ENCODE peak calls at places on chromosomes 2 and 18, in ten cellular contexts. E is neuronal stem cell; S is activated gamma-delta T cell treated with Interleukin-2 at 50 U/mL for 16 hours; F is stomach; D is left lobe of liver; Z is stimulated activated CD4-positive, alpha-beta T cell treated with anti-CD3 and anti-CD28 coated beads, Interleukin-4, amount 100 ng/mL, for 48 hours; P is neural progenitor cell; G is nephron progenitor cell; O is ELR; Y is NCI-H2029. C is an unnamed sample.

GRCh38 chr2:118668431-118669424 is 178.7 kb downstream of the EN1 start:
- DNase-seq in O (peak; percentile 93), F (no peak), D (no peak), Z (no peak), S (no peak), G (no peak), P (peak; percentile 24), Y (no peak), E (peak; percentile 36), C (no peak)

GRCh38 chr2:225735844-225736243 is 336.3 kb downstream of the NYAP2 start:
- DNase-seq in G (no peak), S (no peak), Y (no peak), Z (no peak), F (no peak), O (peak; percentile 89), P (no peak), D (no peak), E (no peak), C (no peak)

GRCh38 chr18:34077599-34077998 is 147.1 kb downstream of the NOL4 start:
- DNase-seq in Z (no peak), O (no peak), D (no peak), E (no peak), F (no peak), P (no peak), Y (no peak), S (no peak), G (no peak), C (no peak)

GRCh38 chr18:36350211-36350610 is 52.7 kb downstream of the FHOD3 start:
- DNase-seq in Y (no peak), P (no peak), Z (no peak), S (no peak), D (no peak), G (peak; percentile 44), E (no peak), O (no peak), F (no peak), C (no peak)

GRCh38 chr2:183179156-183179555 is 54.9 kb downstream of the NUP35 start:
- DNase-seq in P (no peak), Z (no peak), F (no peak), G (no peak), O (no peak), D (no peak), E (no peak), Y (no peak), S (no peak), C (no peak)

GRCh38 chr2:204473224-204473623 is 72.1 kb upstream of the PARD3B start:
- DNase-seq in S (no peak), O (no peak), Z (no peak), P (no peak), G (no peak), Y (no peak), E (no peak), F (no peak), D (no peak), C (no peak)

GRCh38 chr2:195118276-195118675 is 538.8 kb upstream of the SLC39A10 start:
- DNase-seq in D (no peak), Z (no peak), F (no peak), Y (no peak), S (no peak), E (no peak), O (no peak), P (no peak), G (no peak), C (no peak)

GRCh38 chr2:215293879-215294278 is 18.0 kb upstream of the ATIC start:
- DNase-seq in F (peak; percentile 45), Z (no peak), G (no peak), P (no peak), E (no peak), O (no peak), S (no peak), Y (no peak), D (no peak), C (no peak)

GRCh38 chr2:152363933-152364332 is 29.0 kb downstream of the FMNL2 start:
- DNase-seq in G (no peak), Z (no peak), F (no peak), S (no peak), O (no peak), P (no peak), Y (no peak), D (no peak), E (no peak), C (no peak)

GRCh38 chr2:144099746-144100438 is 420.0 kb downstream of the ZEB2 start:
- DNase-seq in Z (no peak), D (no peak), O (peak; percentile 97), S (no peak), F (no peak), G (no peak), E (no peak), Y (no peak), P (no peak), C (no peak)

GRCh38 chr2:48109491-48110204 is 203.3 kb upstream of the FBXO11 start:
- DNase-seq in P (no peak), Y (no peak), O (no peak), D (no peak), S (no peak), E (no peak), G (no peak), Z (no peak), F (no peak), C (no peak)

GRCh38 chr18:34787931-34788532 is 77.9 kb downstream of the DTNA start:
- DNase-seq in Z (no peak), P (peak; percentile 75), Y (peak; percentile 38), S (peak; percentile 22), F (peak; percentile 41), D (no peak), E (peak; percentile 58), G (peak; percentile 48), O (peak; percentile 69), C (no peak)

GRCh38 chr2:163370169-163370886 is 365.5 kb downstream of the FIGN start:
- DNase-seq in S (no peak), Y (no peak), O (peak; percentile 18), E (no peak), F (no peak), G (no peak), Z (no peak), P (no peak), D (no peak), C (no peak)

GRCh38 chr2:160168878-160169277 is 31.2 kb downstream of the ITGB6 start:
- DNase-seq in S (no peak), E (no peak), O (no peak), F (no peak), Z (no peak), P (no peak), D (no peak), Y (no peak), G (no peak), C (no peak)

GRCh38 chr2:218970916-218971315 is 11.4 kb downstream of the CDK5R2 start:
- DNase-seq in Y (no peak), P (no peak), O (no peak), F (no peak), D (no peak), G (no peak), E (no peak), Z (no peak), S (no peak), C (no peak)

GRCh38 chr2:241637233-241638062 is at the start of gene ATG4B:
- DNase-seq in G (peak; percentile 79), P (peak; percentile 95), S (peak; percentile 66), F (peak; percentile 88), D (peak; percentile 91), Y (peak; percentile 79), Z (peak; percentile 71), E (peak; percentile 85), O (peak; percentile 87), C (peak; percentile 88)

GRCh38 chr2:237254911-237255578 is 158.9 kb downstream of the COL6A3 start:
- DNase-seq in P (no peak), F (no peak), S (no peak), O (peak; percentile 87), D (no peak), G (no peak), Z (no peak), E (no peak), Y (no peak), C (no peak)

GRCh38 chr2:9984217-9984739 is 32.8 kb downstream of the GRHL1 start:
- DNase-seq in G (no peak), Z (no peak), P (peak; percentile 53), Y (peak; percentile 1), D (no peak), E (peak; percentile 40), S (peak; percentile 10), F (no peak), O (peak; percentile 63), C (peak; percentile 57)

GRCh38 chr2:163548970-163549369 is 186.8 kb downstream of the FIGN start:
- DNase-seq in S (no peak), Z (no peak), E (no peak), D (no peak), F (no peak), Y (no peak), G (no peak), O (no peak), P (no peak), C (no peak)

GRCh38 chr2:215983581-215984351 is 29.6 kb downstream of the MREG start:
- DNase-seq in Z (no peak), O (no peak), D (no peak), E (no peak), P (no peak), F (no peak), S (no peak), G (no peak), Y (no peak), C (no peak)

GRCh38 chr2:38214209-38214717 is 138.3 kb upstream of the CYP1B1 start:
- DNase-seq in O (no peak), G (peak; percentile 68), S (no peak), E (peak; percentile 14), D (no peak), F (no peak), Y (no peak), Z (no peak), P (peak; percentile 52), C (peak; percentile 53)

GRCh38 chr18:63707816-63708215 is 5.1 kb downstream of the SERPINB11 start:
- DNase-seq in F (no peak), O (peak; percentile 54), D (no peak), Z (no peak), E (no peak), G (no peak), P (no peak), S (no peak), Y (no peak), C (no peak)

GRCh38 chr18:64749884-64750283 is 601.0 kb upstream of the LINC00305 start:
- DNase-seq in O (no peak), E (no peak), Z (no peak), G (no peak), F (no peak), Y (no peak), P (no peak), S (no peak), D (no peak), C (no peak)

GRCh38 chr2:99451686-99452085 is 38.1 kb downstream of the REV1 start:
- DNase-seq in Z (no peak), S (no peak), G (no peak), E (no peak), F (no peak), D (no peak), Y (no peak), O (no peak), P (no peak), C (no peak)

GRCh38 chr2:86338778-86339295 is 1.4 kb upstream of the REEP1 start:
- DNase-seq in Z (no peak), E (no peak), F (no peak), G (no peak), S (no peak), D (no peak), P (no peak), Y (no peak), O (no peak), C (no peak)

GRCh38 chr2:99380376-99381010 is 43.3 kb downstream of the EIF5B start:
- DNase-seq in E (no peak), S (no peak), D (no peak), F (no peak), P (no peak), Y (no peak), O (no peak), G (no peak), Z (no peak), C (no peak)

GRCh38 chr18:24051256-24051947 is 36.8 kb downstream of the TTC39C start:
- DNase-seq in E (no peak), Y (no peak), S (no peak), G (no peak), P (no peak), D (no peak), O (peak; percentile 61), F (no peak), Z (no peak), C (no peak)

GRCh38 chr2:15640291-15640711 is 48.6 kb downstream of the DDX1 start:
- DNase-seq in G (no peak), E (no peak), F (no peak), Y (no peak), S (no peak), O (peak; percentile 72), Z (no peak), P (no peak), D (no peak), C (no peak)